ENCODE peak calls at places on chromosomes 12 and 14, in four cellular contexts. K, I, W and Y are unnamed samples.

GRCh38 chr12:12717586-12718381 is 616 bp downstream of the CDKN1B start:
- DNase-seq in I (no peak), K (no peak), W (no peak), Y (no peak)

GRCh38 chr12:105740337-105740736 is 398.4 kb downstream of the NUAK1 start:
- DNase-seq in W (no peak), I (no peak), K (no peak), Y (no peak)

GRCh38 chr14:60114881-60115280 is 23.2 kb downstream of the PCNX4 start:
- DNase-seq in I (no peak), W (no peak), K (no peak), Y (no peak)

GRCh38 chr14:86973177-86973576 is 1019.8 kb downstream of the GALC start:
- DNase-seq in W (no peak), K (no peak), I (no peak), Y (no peak)

GRCh38 chr12:28350502-28350901 is 160.2 kb downstream of the CCDC91 start:
- DNase-seq in W (no peak), I (no peak), K (no peak), Y (no peak)

GRCh38 chr14:44995770-44996294 is 33.8 kb downstream of the TOGARAM1 start:
- DNase-seq in K (no peak), I (no peak), W (no peak), Y (no peak)

GRCh38 chr12:94174576-94174975 is 26.2 kb downstream of the PLXNC1 start:
- DNase-seq in W (no peak), K (no peak), I (no peak), Y (no peak)

GRCh38 chr14:77041837-77042557 is 13.5 kb upstream of the IRF2BPL start:
- DNase-seq in W (no peak), I (peak), K (no peak), Y (no peak)

GRCh38 chr12:49518914-49519573 is 19.8 kb upstream of the KCNH3 start:
- DNase-seq in W (no peak), I (no peak), K (no peak), Y (no peak)

GRCh38 chr12:69671597-69671996 is 27.5 kb downstream of the BEST3 start:
- DNase-seq in W (no peak), K (no peak), I (no peak), Y (no peak)

GRCh38 chr14:105076296-105076804 is 11.1 kb upstream of the GPR132 start:
- DNase-seq in I (no peak), W (no peak), K (no peak), Y (no peak)

GRCh38 chr14:82999802-83000201 is 1466.1 kb upstream of the SEL1L start:
- DNase-seq in I (no peak), W (no peak), K (no peak), Y (no peak)